ENCODE peak calls at places on chromosome 12, in four cellular contexts. S, J, W and O are unnamed samples.

GRCh38 chr12:19915392-19916192 is 452.7 kb upstream of the PDE3A start:
- DNase-seq in S (no peak), J (peak; percentile 68), W (no peak), O (peak; percentile 70)

GRCh38 chr12:6323340-6323994 is 13.0 kb downstream of the PLEKHG6 start:
- DNase-seq in S (peak; percentile 75), J (peak; percentile 98), W (no peak), O (peak; percentile 94)

GRCh38 chr12:51517800-51518199 is 73.2 kb upstream of the SCN8A start:
- DNase-seq in S (no peak), J (no peak), W (no peak), O (no peak)

GRCh38 chr12:125381373-125381772 is 316.1 kb downstream of the AACS start:
- DNase-seq in S (no peak), J (no peak), W (no peak), O (no peak)

GRCh38 chr12:49043856-49044258 is 16.7 kb downstream of the KMT2D start:
- DNase-seq in S (peak; percentile 45), J (peak; percentile 56), W (peak; percentile 75), O (peak; percentile 39)

GRCh38 chr12:118183711-118184110 is 47.8 kb downstream of the PEBP1 start:
- DNase-seq in S (no peak), J (no peak), W (no peak), O (peak; percentile 14)

GRCh38 chr12:32893458-32893857 is 3.1 kb downstream of the PKP2 start:
- DNase-seq in S (no peak), J (peak; percentile 42), W (no peak), O (peak; percentile 62)

GRCh38 chr12:24499151-24500146 is 449.5 kb downstream of the BCAT1 start:
- DNase-seq in S (peak; percentile 4), J (peak; percentile 75), W (no peak), O (peak; percentile 72)

GRCh38 chr12:58919271-58920101 is 818 bp downstream of the LRIG3 start:
- DNase-seq in S (peak; percentile 32), J (peak; percentile 67), W (no peak), O (peak; percentile 59)

GRCh38 chr12:3698218-3698974 is 54.5 kb downstream of the CRACR2A start:
- DNase-seq in S (peak; percentile 66), J (peak; percentile 85), W (no peak), O (peak; percentile 92)

GRCh38 chr12:65434737-65435136 is 156.3 kb downstream of the MSRB3 start:
- DNase-seq in S (no peak), J (no peak), W (no peak), O (no peak)

GRCh38 chr12:467591-467990 is 7.9 kb downstream of the B4GALNT3 start:
- DNase-seq in S (no peak), J (peak; percentile 71), W (no peak), O (no peak)

GRCh38 chr12:88393017-88393767 is 187.1 kb downstream of the KITLG start:
- DNase-seq in S (no peak), J (peak; percentile 36), W (no peak), O (peak; percentile 25)

GRCh38 chr12:129825316-129825715 is 78.5 kb downstream of the TMEM132D start:
- DNase-seq in S (no peak), J (no peak), W (no peak), O (no peak)

GRCh38 chr12:68158427-68158826 is 1.1 kb downstream of the IFNG start:
- DNase-seq in S (no peak), J (peak; percentile 8), W (no peak), O (no peak)

GRCh38 chr12:84174115-84174514 is 738.5 kb downstream of the SLC6A15 start:
- DNase-seq in S (no peak), J (no peak), W (no peak), O (no peak)

GRCh38 chr12:13834241-13834640 is 147.2 kb downstream of the GRIN2B start:
- DNase-seq in S (no peak), J (no peak), W (no peak), O (no peak)

GRCh38 chr12:30863839-30864238 is 62.7 kb upstream of the TSPAN11 start:
- DNase-seq in S (no peak), J (no peak), W (no peak), O (no peak)

GRCh38 chr12:124506145-124506831 is 61.1 kb downstream of the NCOR2 start:
- DNase-seq in S (no peak), J (peak; percentile 84), W (no peak), O (no peak)

DNA sequence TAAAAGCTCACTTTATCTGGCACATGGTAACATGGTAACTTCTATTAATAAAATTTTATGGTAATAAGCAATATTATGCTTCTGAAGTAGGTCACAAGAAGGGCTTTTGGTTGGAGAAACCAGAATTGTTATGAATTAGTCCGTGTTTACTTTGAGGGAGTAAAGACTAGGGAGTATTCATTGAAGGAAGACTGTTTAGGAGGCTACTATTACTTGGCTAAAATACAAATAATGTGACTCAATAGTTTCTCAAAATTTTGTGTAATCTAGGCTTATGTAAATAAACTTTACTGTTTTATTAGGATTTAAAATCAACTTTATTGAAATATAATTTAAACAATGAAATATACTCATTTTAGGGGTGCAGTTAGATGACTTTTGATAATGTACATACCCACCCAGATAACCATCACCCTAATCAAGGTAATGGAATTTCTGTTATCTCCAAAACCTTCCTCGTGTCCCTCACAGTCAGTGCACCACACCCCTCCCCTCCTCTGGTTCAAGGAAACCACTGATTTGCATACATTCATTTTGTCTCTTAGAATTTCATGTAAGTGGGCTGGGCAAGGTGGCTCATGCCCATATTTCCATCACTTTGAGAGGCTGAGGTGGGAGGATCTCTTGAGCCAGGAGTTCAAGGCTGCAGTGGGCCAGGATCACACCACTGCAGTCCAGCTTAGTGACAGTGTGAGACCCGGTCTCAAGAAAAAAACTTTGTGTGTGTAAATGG is 15.6 kb downstream of the ADIPOR2 start:
- DNase-seq in S (no peak), J (no peak), W (no peak), O (peak; percentile 88)
- H3K9me3 ChIP-seq in S (no peaks in the 10 kb centered on the region), J (no peaks in the 10 kb centered on the region), W (no peaks in the 10 kb centered on the region), O (no peaks in the 10 kb centered on the region)

GRCh38 chr12:61037792-61038191 is 1222.4 kb upstream of the USP15 start:
- DNase-seq in S (no peak), J (no peak), W (no peak), O (no peak)
- H3K9me3 ChIP-seq in S (no peaks in the 10 kb centered on the region), J (peaks cover 4% of the 10 kb centered on the region), W (peaks cover 5% of the 10 kb centered on the region), O (no peaks in the 10 kb centered on the region)

GRCh38 chr12:42187799-42188198 is 43.1 kb upstream of the GXYLT1 start:
- DNase-seq in S (no peak), J (no peak), W (no peak), O (no peak)

GRCh38 chr12:42190376-42190775 is 45.7 kb upstream of the GXYLT1 start:
- DNase-seq in S (no peak), J (no peak), W (no peak), O (no peak)

GRCh38 chr12:42186793-42187192 is 42.1 kb upstream of the GXYLT1 start:
- DNase-seq in S (no peak), J (no peak), W (no peak), O (no peak)

GRCh38 chr12:42196728-42197603 is 41.1 kb downstream of the YAF2 start:
- DNase-seq in S (no peak), J (no peak), W (no peak), O (no peak)

GRCh38 chr12:42192258-42192657 is 45.8 kb downstream of the YAF2 start:
- DNase-seq in S (no peak), J (no peak), W (no peak), O (no peak)
- H3K9me3 ChIP-seq in S (no peaks in the 10 kb centered on the region), J (no peaks in the 10 kb centered on the region), W (no peaks in the 10 kb centered on the region), O (no peaks in the 10 kb centered on the region)

GRCh38 chr12:34298971-34299801 is 276.9 kb downstream of the ALG10 start:
- DNase-seq in S (no peak), J (no peak), W (no peak), O (no peak)
- H3K9me3 ChIP-seq in S (no peaks in the 10 kb centered on the region), J (peaks cover 7% of the 10 kb centered on the region), W (peaks cover 41% of the 10 kb centered on the region), O (no peaks in the 10 kb centered on the region)

DNA sequence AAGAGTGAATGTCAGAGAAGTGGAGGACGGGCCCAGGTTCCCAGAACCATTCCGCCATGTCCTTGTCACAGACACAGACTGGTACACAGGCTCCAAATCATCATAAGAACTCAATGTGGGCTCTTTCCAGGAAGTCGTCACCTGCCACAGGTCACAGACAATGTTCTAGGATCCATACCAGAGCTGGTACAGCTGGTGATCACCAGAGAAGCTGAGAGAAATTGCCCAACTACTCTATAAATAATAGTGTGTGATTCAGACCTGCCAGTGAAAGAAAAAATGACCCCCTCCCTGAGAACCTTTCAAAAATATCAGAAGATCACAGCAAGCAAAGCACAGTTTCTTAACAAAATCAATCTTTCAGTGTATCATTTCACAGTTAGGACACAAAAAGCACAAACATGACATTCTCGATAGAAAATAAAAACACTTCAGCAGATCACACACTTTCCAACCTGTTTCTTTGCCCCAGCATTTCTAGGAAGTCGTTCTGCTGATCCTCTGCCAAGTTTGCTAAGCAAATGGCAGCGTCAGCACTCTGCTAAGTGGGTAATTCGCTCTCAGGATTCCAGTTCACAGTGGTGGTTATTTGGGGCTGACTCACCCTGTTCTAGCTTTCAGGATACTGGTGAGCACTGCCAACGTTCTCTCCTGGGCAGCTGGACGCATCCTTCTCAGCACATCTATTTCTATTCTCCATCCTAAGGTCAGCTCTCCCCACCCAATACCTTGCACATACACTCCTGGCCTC is 223.3 kb upstream of the SFSWAP start:
- DNase-seq in S (peak; percentile 73), J (no peak), W (no peak), O (no peak)
- H3K9me3 ChIP-seq in S (no peaks in the 10 kb centered on the region), J (no peaks in the 10 kb centered on the region), W (no peaks in the 10 kb centered on the region), O (no peaks in the 10 kb centered on the region)

GRCh38 chr12:34333337-34333736 is 311.0 kb downstream of the ALG10 start:
- DNase-seq in S (no peak), J (no peak), W (no peak), O (no peak)

GRCh38 chr12:34334538-34334937 is 312.2 kb downstream of the ALG10 start:
- DNase-seq in S (no peak), J (no peak), W (no peak), O (no peak)

GRCh38 chr12:34335819-34336262 is 313.5 kb downstream of the ALG10 start:
- DNase-seq in S (peak; percentile 58), J (no peak), W (no peak), O (no peak)

GRCh38 chr12:34336619-34337465 is 314.5 kb downstream of the ALG10 start:
- DNase-seq in S (no peak), J (no peak), W (no peak), O (no peak)

GRCh38 chr12:34334953-34335743 is 312.9 kb downstream of the ALG10 start:
- DNase-seq in S (no peak), J (no peak), W (no peak), O (no peak)
- H3K9me3 ChIP-seq in S (no peaks in the 10 kb centered on the region), J (no peaks in the 10 kb centered on the region), W (peaks cover 8% of the 10 kb centered on the region), O (no peaks in the 10 kb centered on the region)

DNA sequence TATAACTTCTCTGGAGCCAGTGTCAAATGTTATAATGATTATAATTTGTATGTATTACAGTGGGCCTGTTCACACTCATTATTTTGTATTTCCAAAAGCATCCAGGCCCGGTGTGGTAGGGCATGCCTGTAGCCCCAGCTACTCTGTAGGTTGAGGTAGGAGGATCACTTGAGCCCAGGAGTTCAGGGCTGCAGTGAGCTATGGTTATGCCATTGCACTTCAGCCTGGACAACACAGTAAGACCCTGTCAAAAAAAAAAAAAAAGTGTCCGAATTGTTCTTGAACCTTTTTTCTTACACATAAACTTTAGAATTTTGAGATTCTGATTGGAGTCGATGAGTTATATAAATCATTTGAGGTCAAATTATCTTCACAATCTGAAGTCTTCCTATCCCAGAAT is 1.0 kb downstream of the ZNF84 start:
- DNase-seq in S (no peak), J (no peak), W (no peak), O (no peak)
- H3K9me3 ChIP-seq in S (peaks cover 53% of the 10 kb centered on the region), J (peaks cover 63% of the 10 kb centered on the region), W (peaks cover 65% of the 10 kb centered on the region), O (peaks cover 4% of the 10 kb centered on the region)

GRCh38 chr12:131009595-131010270 is 56.0 kb downstream of the ADGRD1 start:
- DNase-seq in S (no peak), J (no peak), W (no peak), O (no peak)
- H3K9me3 ChIP-seq in S (no peaks in the 10 kb centered on the region), J (no peaks in the 10 kb centered on the region), W (no peaks in the 10 kb centered on the region), O (no peaks in the 10 kb centered on the region)